ENCODE peak calls at places on chromosome X, in nine cellular contexts. N, M, R, U, Z, C, B, H and W are unnamed samples.

GRCh38 chrX:134753185-134754008 is 95.1 kb upstream of the PLAC1 start:
- DNase-seq in N (no peak), M (peak), R (no peak), U (peak), Z (no peak), C (no peak), B (no peak), H (peak), W (no peak)

GRCh38 chrX:36407886-36408285 is 488.4 kb downstream of the CFAP47 start:
- DNase-seq in N (no peak), M (no peak), R (no peak), U (no peak), Z (no peak), C (no peak), B (no peak), H (no peak), W (no peak)

GRCh38 chrX:32185160-32185559 is 1026.2 kb downstream of the DMD start:
- DNase-seq in N (no peak), M (no peak), R (no peak), U (no peak), Z (no peak), C (no peak), B (no peak), H (no peak), W (no peak)

GRCh38 chrX:145292208-145292607 is 44.9 kb downstream of the SPANXN1 start:
- DNase-seq in N (no peak), M (no peak), R (no peak), U (no peak), Z (no peak), C (no peak), B (no peak), H (no peak), W (no peak)

GRCh38 chrX:41001327-41001726 is 83.9 kb upstream of the USP9X start:
- DNase-seq in N (no peak), M (peak), R (no peak), U (no peak), Z (no peak), C (no peak), B (no peak), H (no peak), W (no peak)

GRCh38 chrX:40094900-40095587 is 2.7 kb downstream of the BCOR start:
- DNase-seq in N (no peak), M (no peak), R (no peak), U (no peak), Z (no peak), C (no peak), B (no peak), H (no peak), W (no peak)

GRCh38 chrX:153958605-153959004 is 13.0 kb downstream of the HCFC1 start:
- DNase-seq in N (no peak), M (no peak), R (no peak), U (no peak), Z (no peak), C (no peak), B (no peak), H (no peak), W (no peak)

GRCh38 chrX:152904151-152905080 is 6.5 kb downstream of the ZNF185 start:
- DNase-seq in N (peak), M (peak), R (peak), U (no peak), Z (peak), C (peak), B (no peak), H (peak), W (peak)

GRCh38 chrX:110915120-110915519 is 119.5 kb upstream of the CHRDL1 start:
- DNase-seq in N (no peak), M (no peak), R (no peak), U (peak), Z (no peak), C (no peak), B (no peak), H (peak), W (peak)

GRCh38 chrX:39022106-39022505 is 220.8 kb downstream of the MID1IP1 start:
- DNase-seq in N (no peak), M (no peak), R (no peak), U (no peak), Z (no peak), C (no peak), B (no peak), H (no peak), W (no peak)

GRCh38 chrX:43750248-43750676 is 94.2 kb downstream of the MAOA start:
- DNase-seq in N (peak), M (peak), R (no peak), U (peak), Z (peak), C (no peak), B (no peak), H (peak), W (no peak)

GRCh38 chrX:123217077-123217476 is 33.0 kb downstream of the GRIA3 start:
- DNase-seq in N (no peak), M (no peak), R (no peak), U (peak), Z (peak), C (no peak), B (no peak), H (peak), W (no peak)

GRCh38 chrX:79259073-79259689 is 108.0 kb downstream of the ITM2A start:
- DNase-seq in N (no peak), M (no peak), R (no peak), U (no peak), Z (no peak), C (peak), B (peak), H (no peak), W (no peak)

GRCh38 chrX:20067709-20068315 is 48.9 kb downstream of the MAP7D2 start:
- DNase-seq in N (no peak), M (peak), R (no peak), U (peak), Z (peak), C (no peak), B (no peak), H (peak), W (peak)

GRCh38 chrX:27966955-27967354 is 14.3 kb downstream of the DCAF8L1 start:
- DNase-seq in N (no peak), M (peak), R (no peak), U (no peak), Z (no peak), C (no peak), B (no peak), H (no peak), W (peak)

GRCh38 chrX:42538405-42538804 is 239.6 kb downstream of the PPP1R2C start:
- DNase-seq in N (no peak), M (no peak), R (no peak), U (no peak), Z (no peak), C (no peak), B (no peak), H (no peak), W (no peak)

GRCh38 chrX:149539283-149540132 is 1.3 kb upstream of the EOLA1 start:
- DNase-seq in N (peak), M (peak), R (peak), U (peak), Z (peak), C (peak), B (peak), H (peak), W (peak)